ENCODE peak calls at places on chromosomes 4 and X, in five cellular contexts. One of them, this sample, is unnamed.
A peak's percentile ranks its signal among the peaks of the same experiment; 100 is the strongest.

GRCh38 chr4:1656132-1656531 is 28.0 kb downstream of the FAM53A start:
- DNase-seq in HepG2: no peak
- DNase-seq in WERI-Rb-1: no peak
- DNase-seq in mammary epithelial cell: no peak
- DNase-seq in hepatocyte: no peak
- DNase-seq in this sample: no peak

GRCh38 chr4:94452476-94453300 is 946 bp downstream of the PDLIM5 start:
- DNase-seq in mammary epithelial cell: peak; percentile 83
- DNase-seq in HepG2: peak; percentile 81
- DNase-seq in hepatocyte: peak; percentile 75
- DNase-seq in WERI-Rb-1: peak; percentile 73
- DNase-seq in this sample: peak; percentile 70

GRCh38 chrX:151765026-151765425 is 30.5 kb downstream of the CNGA2 start:
- DNase-seq in HepG2: no peak
- DNase-seq in hepatocyte: no peak
- DNase-seq in WERI-Rb-1: no peak
- DNase-seq in mammary epithelial cell: no peak
- DNase-seq in this sample: no peak

GRCh38 chrX:134761788-134762187 is 103.5 kb upstream of the PLAC1 start:
- DNase-seq in hepatocyte: peak; percentile 10
- DNase-seq in mammary epithelial cell: no peak
- DNase-seq in WERI-Rb-1: no peak
- DNase-seq in HepG2: peak; percentile 2
- DNase-seq in this sample: no peak

GRCh38 chr4:53987761-53988171 is 76.6 kb downstream of the CHIC2 start:
- DNase-seq in HepG2: peak; percentile 16
- DNase-seq in hepatocyte: peak; percentile 10
- DNase-seq in mammary epithelial cell: peak; percentile 88
- DNase-seq in WERI-Rb-1: no peak
- DNase-seq in this sample: peak; percentile 56

GRCh38 chr4:146212781-146213180 is 1.6 kb upstream of the REELD1 start:
- DNase-seq in mammary epithelial cell: no peak
- DNase-seq in hepatocyte: no peak
- DNase-seq in WERI-Rb-1: no peak
- DNase-seq in HepG2: no peak
- DNase-seq in this sample: no peak

GRCh38 chr4:121594796-121595526 is 101.8 kb downstream of the ANXA5 start:
- DNase-seq in WERI-Rb-1: no peak
- DNase-seq in hepatocyte: peak; percentile 13
- DNase-seq in HepG2: no peak
- DNase-seq in mammary epithelial cell: peak; percentile 35
- DNase-seq in this sample: peak; percentile 39

GRCh38 chrX:130110379-130111219 is at the start of gene ELF4:
- DNase-seq in hepatocyte: peak; percentile 77
- DNase-seq in HepG2: no peak
- DNase-seq in mammary epithelial cell: peak; percentile 78
- DNase-seq in WERI-Rb-1: peak; percentile 43
- DNase-seq in this sample: no peak

GRCh38 chr4:52659722-52660261 is 691 bp upstream of the USP46 start:
- DNase-seq in mammary epithelial cell: peak; percentile 27
- DNase-seq in WERI-Rb-1: no peak
- DNase-seq in hepatocyte: peak; percentile 74
- DNase-seq in HepG2: peak; percentile 15
- DNase-seq in this sample: no peak

GRCh38 chr4:71692963-71693362 is 90.9 kb downstream of the GC start:
- DNase-seq in HepG2: no peak
- DNase-seq in WERI-Rb-1: no peak
- DNase-seq in hepatocyte: no peak
- DNase-seq in mammary epithelial cell: no peak
- DNase-seq in this sample: no peak

GRCh38 chr4:4502694-4503311 is 39.0 kb downstream of the STX18 start:
- DNase-seq in WERI-Rb-1: no peak
- DNase-seq in HepG2: no peak
- DNase-seq in hepatocyte: no peak
- DNase-seq in mammary epithelial cell: no peak
- DNase-seq in this sample: no peak

GRCh38 chr4:175469519-175469918 is 342.5 kb downstream of the GPM6A start:
- DNase-seq in hepatocyte: peak; percentile 13
- DNase-seq in mammary epithelial cell: peak; percentile 12
- DNase-seq in WERI-Rb-1: no peak
- DNase-seq in HepG2: no peak
- DNase-seq in this sample: no peak

GRCh38 chrX:123169247-123169901 is 14.7 kb upstream of the GRIA3 start:
- DNase-seq in mammary epithelial cell: peak; percentile 42
- DNase-seq in hepatocyte: peak; percentile 40
- DNase-seq in HepG2: peak; percentile 35
- DNase-seq in WERI-Rb-1: no peak
- DNase-seq in this sample: peak; percentile 38

GRCh38 chrX:33447285-33447684 is 235.9 kb upstream of the DMD start:
- DNase-seq in WERI-Rb-1: no peak
- DNase-seq in HepG2: no peak
- DNase-seq in hepatocyte: no peak
- DNase-seq in mammary epithelial cell: no peak
- DNase-seq in this sample: no peak

GRCh38 chrX:71100581-71101505 is 5.2 kb downstream of the FOXO4 start:
- DNase-seq in WERI-Rb-1: no peak
- DNase-seq in mammary epithelial cell: no peak
- DNase-seq in HepG2: no peak
- DNase-seq in hepatocyte: no peak
- DNase-seq in this sample: no peak

GRCh38 chrX:10847333-10847732 is 226.9 kb upstream of the MID1 start:
- DNase-seq in WERI-Rb-1: no peak
- DNase-seq in hepatocyte: no peak
- DNase-seq in HepG2: no peak
- DNase-seq in mammary epithelial cell: no peak
- DNase-seq in this sample: no peak

GRCh38 chrX:113297456-113297855 is 456.8 kb upstream of the AMOT start:
- DNase-seq in WERI-Rb-1: no peak
- DNase-seq in HepG2: no peak
- DNase-seq in hepatocyte: no peak
- DNase-seq in mammary epithelial cell: no peak
- DNase-seq in this sample: no peak

GRCh38 chr4:89277412-89277811 is 30.2 kb downstream of the GPRIN3 start:
- DNase-seq in mammary epithelial cell: peak; percentile 12
- DNase-seq in WERI-Rb-1: no peak
- DNase-seq in HepG2: no peak
- DNase-seq in hepatocyte: no peak
- DNase-seq in this sample: no peak

GRCh38 chr4:28686618-28687017 is 1826.0 kb downstream of the STIM2 start:
- DNase-seq in hepatocyte: peak; percentile 60
- DNase-seq in mammary epithelial cell: peak; percentile 45
- DNase-seq in HepG2: peak; percentile 8
- DNase-seq in WERI-Rb-1: peak; percentile 80
- DNase-seq in this sample: no peak

GRCh38 chr4:2702361-2702760 is 53.8 kb downstream of the TNIP2 start:
- DNase-seq in hepatocyte: no peak
- DNase-seq in HepG2: no peak
- DNase-seq in WERI-Rb-1: no peak
- DNase-seq in mammary epithelial cell: no peak
- DNase-seq in this sample: no peak
- H3K36me3 ChIP-seq in hepatocyte: no peaks in the 10 kb centered on the region
- H3K36me3 ChIP-seq in HepG2: peaks cover 29% of the 10 kb centered on the region
- H3K36me3 ChIP-seq in WERI-Rb-1: peaks cover 92% of the 10 kb centered on the region
- H3K36me3 ChIP-seq in mammary epithelial cell: peaks cover 23% of the 10 kb centered on the region
- H3K36me3 ChIP-seq in this sample: no peaks in the 10 kb centered on the region

GRCh38 chr4:169270156-169270809 is 473 bp downstream of the SH3RF1 start:
- DNase-seq in WERI-Rb-1: peak; percentile 72
- DNase-seq in hepatocyte: peak; percentile 78
- DNase-seq in HepG2: no peak
- DNase-seq in mammary epithelial cell: peak; percentile 71
- DNase-seq in this sample: no peak
- TF ChIP-seq CTCF in WERI-Rb-1: peak; percentile 33
- TF ChIP-seq CTCF in hepatocyte: peak; percentile 26
- TF ChIP-seq CTCF in HepG2: peak; percentile 14
- TF ChIP-seq CTCF in mammary epithelial cell: no peak
- TF ChIP-seq CTCF in this sample: no peak

GRCh38 chr4:69813628-69814027 is 46.3 kb downstream of the SULT1E1 start:
- DNase-seq in hepatocyte: no peak
- DNase-seq in mammary epithelial cell: no peak
- DNase-seq in HepG2: no peak
- DNase-seq in WERI-Rb-1: no peak
- DNase-seq in this sample: no peak
- H3K4me3 ChIP-seq in hepatocyte: no peak overlapping the region
- H3K4me3 ChIP-seq in mammary epithelial cell: no peak overlapping the region
- H3K4me3 ChIP-seq in HepG2: no peak overlapping the region
- H3K4me3 ChIP-seq in WERI-Rb-1: no peak overlapping the region
- H3K4me3 ChIP-seq in this sample: no peak overlapping the region

DNA sequence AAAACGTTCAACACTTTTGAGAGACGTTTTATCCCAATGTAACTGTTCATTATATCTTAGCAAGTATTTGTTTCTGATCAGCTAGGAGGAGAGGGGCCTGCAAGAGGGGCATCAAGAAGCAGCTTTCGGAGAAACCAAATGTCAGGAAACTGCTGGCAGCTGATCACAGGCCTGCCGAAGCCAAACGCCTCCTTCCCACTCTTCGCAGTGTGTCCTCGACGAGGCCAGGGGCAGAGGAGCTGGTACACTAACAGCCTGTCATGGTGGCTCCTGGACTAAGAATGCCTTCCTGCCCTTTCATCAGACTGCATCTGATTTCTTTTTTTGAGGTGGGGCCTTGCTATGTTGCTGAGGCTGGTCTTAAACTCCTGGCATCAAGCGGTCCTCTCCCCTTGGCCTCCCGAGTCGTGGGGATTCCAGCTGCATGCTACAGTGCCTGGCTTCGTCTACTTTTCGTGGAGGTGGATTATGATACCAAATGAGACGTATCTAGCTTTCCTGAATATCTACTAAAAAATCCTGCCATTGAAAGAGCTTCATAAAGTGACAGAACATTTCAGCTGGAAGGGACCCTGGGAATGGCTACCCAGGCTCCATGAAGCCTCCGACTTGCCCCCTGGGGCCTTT is 134.8 kb downstream of the AFAP1 start:
- DNase-seq in mammary epithelial cell: no peak
- DNase-seq in WERI-Rb-1: no peak
- DNase-seq in HepG2: no peak
- DNase-seq in hepatocyte: no peak
- DNase-seq in this sample: no peak
- H3K36me3 ChIP-seq in mammary epithelial cell: peaks cover 23% of the 10 kb centered on the region
- H3K36me3 ChIP-seq in WERI-Rb-1: peaks cover 23% of the 10 kb centered on the region
- H3K36me3 ChIP-seq in HepG2: no peaks in the 10 kb centered on the region
- H3K36me3 ChIP-seq in hepatocyte: no peaks in the 10 kb centered on the region
- H3K36me3 ChIP-seq in this sample: peaks cover 5% of the 10 kb centered on the region

DNA sequence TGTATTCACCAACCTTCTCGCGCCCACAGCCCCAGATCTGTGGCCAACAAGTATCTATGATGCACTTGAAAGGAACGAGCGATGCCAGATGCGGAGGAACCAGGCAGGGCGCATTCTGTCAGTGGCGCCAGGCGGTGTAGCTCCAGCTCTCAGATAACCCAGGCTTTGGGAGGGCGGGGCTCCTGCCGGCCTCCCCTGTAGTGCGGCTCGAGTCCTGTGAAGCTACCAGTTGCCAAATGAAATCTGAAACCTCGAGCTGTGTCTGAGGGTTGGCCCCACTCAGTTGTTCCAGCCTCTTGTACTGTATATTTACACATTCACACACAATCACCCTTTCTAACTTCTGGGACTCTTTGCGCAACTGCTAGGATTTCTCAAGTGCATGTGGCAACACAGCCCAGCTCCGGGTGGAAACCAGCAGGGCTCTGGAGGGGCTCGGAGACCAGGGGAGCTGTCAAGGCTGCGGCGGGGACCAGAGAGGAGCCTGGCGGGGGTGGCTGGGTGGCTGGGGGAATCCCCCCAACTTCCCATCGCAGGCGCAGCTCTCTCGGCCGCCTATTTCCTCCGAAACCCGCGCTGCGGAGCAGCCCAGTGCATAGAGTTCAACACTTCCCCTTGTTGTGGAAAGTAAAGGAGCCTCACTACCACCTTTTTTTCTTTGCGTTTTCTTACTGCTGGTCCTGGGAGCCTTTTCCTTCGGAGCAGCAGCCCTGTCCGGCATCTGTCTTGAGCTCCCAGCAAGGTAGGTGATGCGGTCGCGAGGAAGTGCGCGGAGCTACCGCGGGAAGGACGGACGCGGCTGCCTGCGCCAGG is at the start of gene ARHGAP24:
- DNase-seq in mammary epithelial cell: peak; percentile 93
- DNase-seq in hepatocyte: peak; percentile 93
- DNase-seq in HepG2: peak; percentile 95
- DNase-seq in WERI-Rb-1: no peak
- DNase-seq in this sample: peak; percentile 76
- TF ChIP-seq CTCF in mammary epithelial cell: no peak
- TF ChIP-seq CTCF in hepatocyte: no peak
- TF ChIP-seq CTCF in HepG2: no peak
- TF ChIP-seq CTCF in WERI-Rb-1: no peak
- TF ChIP-seq CTCF in this sample: peak; percentile 4

GRCh38 chr4:102614801-102615200 is 113.6 kb downstream of the NFKB1 start:
- DNase-seq in mammary epithelial cell: no peak
- DNase-seq in WERI-Rb-1: no peak
- DNase-seq in hepatocyte: no peak
- DNase-seq in HepG2: no peak
- DNase-seq in this sample: no peak
- H3K4me3 ChIP-seq in mammary epithelial cell: no peak overlapping the region
- H3K4me3 ChIP-seq in WERI-Rb-1: no peak overlapping the region
- H3K4me3 ChIP-seq in hepatocyte: no peak overlapping the region
- H3K4me3 ChIP-seq in HepG2: no peak overlapping the region
- H3K4me3 ChIP-seq in this sample: no peak overlapping the region

GRCh38 chr4:59002148-59002547 is 1892.0 kb upstream of the IGFBP7 start:
- DNase-seq in WERI-Rb-1: no peak
- DNase-seq in hepatocyte: no peak
- DNase-seq in HepG2: no peak
- DNase-seq in mammary epithelial cell: no peak
- DNase-seq in this sample: no peak
- H3K36me3 ChIP-seq in WERI-Rb-1: no peaks in the 10 kb centered on the region
- H3K36me3 ChIP-seq in hepatocyte: no peaks in the 10 kb centered on the region
- H3K36me3 ChIP-seq in HepG2: no peaks in the 10 kb centered on the region
- H3K36me3 ChIP-seq in mammary epithelial cell: no peaks in the 10 kb centered on the region
- H3K36me3 ChIP-seq in this sample: no peaks in the 10 kb centered on the region

This sample was measured in kidney epithelial cell.